ENCODE peak calls at places on chromosome X, in ten cellular contexts. S is effector memory CD4-positive, alpha-beta T cell; I is ascending aorta; V is left ventricle myocardium inferior; J is sciatic nerve; R is fibroblast of lung; H is glutamatergic neuron; C is SK-N-SH; D is NCI-H1417 treated with DMSO at 0.1 percent for 48 hours; O is AG04449. G is an unnamed sample.

GRCh38 chrX:40746536-40746935 is 11.2 kb upstream of the MED14 start:
- DNase-seq in S (no peak), I (no peak), V (no peak), J (no peak), R (no peak), H (peak; percentile 49), C (no peak), D (no peak), O (no peak), G (no peak)

GRCh38 chrX:43958529-43958928 is 14.7 kb downstream of the NDP start:
- DNase-seq in S (no peak), I (no peak), V (no peak), J (no peak), R (peak; percentile 77), H (no peak), C (peak; percentile 64), D (no peak), O (peak; percentile 46), G (peak; percentile 85)

GRCh38 chrX:2609431-2610238 is 81.5 kb upstream of the CD99 start:
- DNase-seq in S (no peak), I (no peak), V (no peak), J (no peak), R (peak; percentile 11), H (no peak), C (no peak), D (no peak), O (no peak), G (no peak)

GRCh38 chrX:107629533-107629909 is 1.2 kb downstream of the PRPS1 start:
- DNase-seq in S (no peak), I (no peak), V (no peak), J (no peak), R (peak; percentile 39), H (no peak), C (peak; percentile 25), D (no peak), O (no peak), G (peak; percentile 41)

GRCh38 chrX:95884196-95884595 is 800.4 kb upstream of the DIAPH2 start:
- DNase-seq in S (no peak), I (no peak), V (no peak), J (no peak), R (no peak), H (no peak), C (no peak), D (no peak), O (no peak), G (no peak)

GRCh38 chrX:55710701-55711100 is 6.8 kb upstream of the RRAGB start:
- DNase-seq in S (no peak), I (no peak), V (no peak), J (no peak), R (peak; percentile 48), H (no peak), C (no peak), D (no peak), O (no peak), G (no peak)

GRCh38 chrX:56729152-56729557 is at the start of gene NBDY:
- DNase-seq in S (no peak), I (no peak), V (peak; percentile 15), J (no peak), R (peak; percentile 56), H (peak; percentile 38), C (peak; percentile 35), D (no peak), O (no peak), G (peak; percentile 72)

GRCh38 chrX:131895002-131895401 is 128.1 kb upstream of the STK26 start:
- DNase-seq in S (no peak), I (no peak), V (no peak), J (no peak), R (peak; percentile 63), H (no peak), C (no peak), D (no peak), O (no peak), G (no peak)

GRCh38 chrX:67544871-67545771 is 1.3 kb downstream of the AR start:
- DNase-seq in S (no peak), I (no peak), V (peak; percentile 16), J (peak; percentile 58), R (peak; percentile 42), H (peak; percentile 31), C (peak; percentile 15), D (no peak), O (no peak), G (no peak)

GRCh38 chrX:39605183-39605582 is 492.6 kb downstream of the BCOR start:
- DNase-seq in S (no peak), I (no peak), V (no peak), J (no peak), R (no peak), H (no peak), C (peak; percentile 43), D (no peak), O (no peak), G (no peak)

GRCh38 chrX:71454222-71454621 is 78.7 kb upstream of the OGT start:
- DNase-seq in S (no peak), I (no peak), V (no peak), J (no peak), R (peak; percentile 34), H (no peak), C (no peak), D (no peak), O (no peak), G (no peak)

GRCh38 chrX:10579753-10580060 is 40.7 kb downstream of the MID1 start:
- DNase-seq in S (no peak), I (no peak), V (no peak), J (no peak), R (peak; percentile 71), H (no peak), C (no peak), D (no peak), O (no peak), G (no peak)

GRCh38 chrX:154381271-154381670 is 2.2 kb downstream of the EMD start:
- DNase-seq in S (no peak), I (no peak), V (no peak), J (no peak), R (no peak), H (no peak), C (no peak), D (no peak), O (no peak), G (no peak)

GRCh38 chrX:44415639-44416386 is 72.3 kb upstream of the EFHC2 start:
- DNase-seq in S (no peak), I (no peak), V (no peak), J (no peak), R (no peak), H (no peak), C (no peak), D (no peak), O (no peak), G (no peak)

GRCh38 chrX:137031517-137032377 is 2.0 kb downstream of the GPR101 start:
- DNase-seq in S (peak; percentile 11), I (no peak), V (no peak), J (no peak), R (peak; percentile 18), H (peak; percentile 49), C (peak; percentile 72), D (peak; percentile 2), O (no peak), G (peak; percentile 55)

GRCh38 chrX:56728321-56728720 is 722 bp upstream of the NBDY start:
- DNase-seq in S (no peak), I (no peak), V (no peak), J (no peak), R (peak; percentile 9), H (no peak), C (no peak), D (no peak), O (no peak), G (peak; percentile 30)

GRCh38 chrX:48914593-48915493 is 3.4 kb upstream of the SLC35A2 start:
- DNase-seq in S (no peak), I (no peak), V (no peak), J (no peak), R (no peak), H (no peak), C (no peak), D (no peak), O (no peak), G (no peak)

GRCh38 chrX:70354726-70355125 is 64.8 kb downstream of the KIF4A start:
- DNase-seq in S (no peak), I (no peak), V (no peak), J (no peak), R (peak; percentile 2), H (no peak), C (no peak), D (no peak), O (no peak), G (no peak)

GRCh38 chrX:97159916-97160800 is 276.4 kb downstream of the RPA4 start:
- DNase-seq in S (no peak), I (no peak), V (no peak), J (no peak), R (no peak), H (no peak), C (no peak), D (no peak), O (no peak), G (no peak)

GRCh38 chrX:18146954-18147353 is 73.7 kb downstream of the BEND2 start:
- DNase-seq in S (no peak), I (no peak), V (no peak), J (no peak), R (peak; percentile 5), H (no peak), C (no peak), D (no peak), O (no peak), G (peak; percentile 13)

GRCh38 chrX:128975716-128976115 is 547.6 kb downstream of the SMARCA1 start:
- DNase-seq in S (no peak), I (no peak), V (no peak), J (no peak), R (no peak), H (peak; percentile 71), C (peak; percentile 41), D (no peak), O (no peak), G (peak; percentile 12)

GRCh38 chrX:107205770-107206696 is at the start of the genes DNAAF6 and NUP62CL:
- DNase-seq in S (peak; percentile 53), I (peak; percentile 12), V (peak; percentile 36), J (no peak), R (peak; percentile 18), H (peak; percentile 57), C (peak; percentile 77), D (peak; percentile 54), O (no peak), G (no peak)

GRCh38 chrX:65598559-65599147 is 64.1 kb upstream of the LAS1L start:
- DNase-seq in S (no peak), I (no peak), V (no peak), J (no peak), R (no peak), H (no peak), C (no peak), D (no peak), O (no peak), G (no peak)

GRCh38 chrX:94107981-94108380 is 434.0 kb downstream of the FAM133A start:
- DNase-seq in S (no peak), I (no peak), V (no peak), J (no peak), R (no peak), H (no peak), C (no peak), D (no peak), O (no peak), G (peak; percentile 2)

GRCh38 chrX:23478561-23478960 is 143.9 kb downstream of the PTCHD1 start:
- DNase-seq in S (no peak), I (no peak), V (no peak), J (no peak), R (no peak), H (no peak), C (no peak), D (no peak), O (no peak), G (no peak)

GRCh38 chrX:69136546-69137331 is 28.5 kb downstream of the PJA1 start:
- DNase-seq in S (no peak), I (no peak), V (peak; percentile 47), J (peak; percentile 75), R (no peak), H (peak; percentile 76), C (no peak), D (no peak), O (no peak), G (no peak)

GRCh38 chrX:75295641-75296040 is 21.8 kb downstream of the UPRT start:
- DNase-seq in S (no peak), I (no peak), V (no peak), J (no peak), R (no peak), H (no peak), C (no peak), D (no peak), O (no peak), G (no peak)

GRCh38 chrX:48689143-48689920 is 5.7 kb downstream of the WAS start:
- DNase-seq in S (no peak), I (no peak), V (no peak), J (no peak), R (no peak), H (no peak), C (no peak), D (no peak), O (no peak), G (no peak)

G was measured in Kasumi-1.